ENCODE peak calls at places on chromosomes 7 and 10, in four cellular contexts. T is nephron progenitor cell, Q is AG04450, N is GM04504. L is an unnamed sample.

GRCh38 chr10:132922872-132923271 is 19.5 kb downstream of the CFAP46 start:
- DNase-seq in T (no peak), Q (no peak), N (no peak), L (no peak)

GRCh38 chr10:17523917-17524316 is 69.5 kb upstream of the ST8SIA6 start:
- DNase-seq in T (no peak), Q (no peak), N (no peak), L (no peak)

GRCh38 chr10:131430716-131431402 is 119.3 kb upstream of the TCERG1L start:
- DNase-seq in T (no peak), Q (no peak), N (no peak), L (no peak)

GRCh38 chr7:148905093-148905666 is 21.1 kb upstream of the EZH2 start:
- DNase-seq in T (no peak), Q (no peak), N (no peak), L (peak)

GRCh38 chr10:97037365-97038361 is 148.1 kb downstream of the SLIT1 start:
- DNase-seq in T (peak), Q (peak), N (peak), L (peak)

GRCh38 chr10:103911021-103911459 is 6.9 kb downstream of the STN1 start:
- DNase-seq in T (no peak), Q (no peak), N (no peak), L (no peak)

GRCh38 chr7:17946591-17946990 is 6.3 kb upstream of the SNX13 start:
- DNase-seq in T (no peak), Q (no peak), N (no peak), L (no peak)

GRCh38 chr10:55740110-55740509 is 620.9 kb downstream of the ZWINT start:
- DNase-seq in T (no peak), Q (no peak), N (no peak), L (no peak)

GRCh38 chr7:142507799-142508198 is 241.5 kb upstream of the PRSS1 start:
- DNase-seq in T (no peak), Q (no peak), N (no peak), L (no peak)

GRCh38 chr10:12367272-12367671 is 17.9 kb downstream of the CAMK1D start:
- DNase-seq in T (no peak), Q (no peak), N (no peak), L (no peak)

GRCh38 chr10:48366261-48366660 is 59.8 kb downstream of the MAPK8 start:
- DNase-seq in T (no peak), Q (no peak), N (no peak), L (peak)

GRCh38 chr7:157499121-157499834 is 162.5 kb downstream of the DNAJB6 start:
- DNase-seq in T (no peak), Q (no peak), N (no peak), L (no peak)

GRCh38 chr10:126867567-126868365 is 37.5 kb upstream of the DOCK1 start:
- DNase-seq in T (no peak), Q (peak), N (peak), L (no peak)

GRCh38 chr10:114289096-114289436 is 50.0 kb downstream of the VWA2 start:
- DNase-seq in T (no peak), Q (no peak), N (no peak), L (no peak)

GRCh38 chr7:128810473-128810872 is 18.7 kb downstream of the CCDC136 start:
- DNase-seq in T (no peak), Q (no peak), N (no peak), L (no peak)

GRCh38 chr7:131471605-131472004 is 84.8 kb downstream of the PODXL start:
- DNase-seq in T (no peak), Q (no peak), N (no peak), L (peak)

GRCh38 chr7:123718773-123719480 is 29.9 kb downstream of the WASL start:
- DNase-seq in T (no peak), Q (no peak), N (no peak), L (no peak)

GRCh38 chr10:86520871-86521619 is 547 bp downstream of the WAPL start:
- DNase-seq in T (peak), Q (no peak), N (no peak), L (peak)

GRCh38 chr7:56447864-56448693 is 331.9 kb upstream of the NUPR2 start:
- DNase-seq in T (no peak), Q (no peak), N (no peak), L (no peak)

GRCh38 chr10:29714096-29714874 is 79.5 kb upstream of the SVIL start:
- DNase-seq in T (no peak), Q (peak), N (peak), L (no peak)

GRCh38 chr7:50317221-50317678 is 12.7 kb downstream of the IKZF1 start:
- DNase-seq in T (no peak), Q (no peak), N (no peak), L (no peak)

GRCh38 chr7:21903074-21903786 is 42.5 kb downstream of the CDCA7L start:
- DNase-seq in T (no peak), Q (no peak), N (no peak), L (no peak)

GRCh38 chr10:86592413-86592812 is 61.9 kb upstream of the OPN4 start:
- DNase-seq in T (no peak), Q (no peak), N (no peak), L (peak)

GRCh38 chr10:42951486-42952251 is 125.2 kb upstream of the RET start:
- DNase-seq in T (peak), Q (no peak), N (no peak), L (peak)

GRCh38 chr10:69153227-69153626 is 26.8 kb upstream of the SUPV3L1 start:
- DNase-seq in T (no peak), Q (no peak), N (no peak), L (no peak)

GRCh38 chr10:73940634-73941221 is 29.8 kb downstream of the PLAU start:
- DNase-seq in T (peak), Q (no peak), N (no peak), L (peak)

GRCh38 chr10:84948644-84949043 is 620.3 kb downstream of the CCSER2 start:
- DNase-seq in T (no peak), Q (no peak), N (no peak), L (no peak)

GRCh38 chr10:14667748-14668147 is 106.9 kb downstream of the FAM107B start:
- DNase-seq in T (no peak), Q (no peak), N (no peak), L (no peak)

GRCh38 chr7:91055219-91055618 is 209.0 kb upstream of the FZD1 start:
- DNase-seq in T (no peak), Q (no peak), N (no peak), L (no peak)

GRCh38 chr10:106864031-106864430 is 300.5 kb downstream of the SORCS1 start:
- DNase-seq in T (no peak), Q (no peak), N (no peak), L (no peak)

GRCh38 chr7:10239643-10240345 is 733.9 kb upstream of the PHF14 start:
- DNase-seq in T (no peak), Q (no peak), N (no peak), L (no peak)

GRCh38 chr10:99369551-99369950 is 40.4 kb downstream of the CNNM1 start:
- DNase-seq in T (no peak), Q (no peak), N (no peak), L (no peak)

GRCh38 chr7:192701-193536 is 548 bp downstream of the FAM20C start:
- DNase-seq in T (peak), Q (no peak), N (no peak), L (peak)

GRCh38 chr10:56928717-56929116 is 567.7 kb upstream of the ZWINT start:
- DNase-seq in T (no peak), Q (no peak), N (no peak), L (no peak)

GRCh38 chr7:136140469-136140868 is 163.3 kb upstream of the MTPN start:
- DNase-seq in T (no peak), Q (no peak), N (no peak), L (no peak)

GRCh38 chr7:2959343-2959680 is 84.4 kb downstream of the CARD11 start:
- DNase-seq in T (no peak), Q (no peak), N (no peak), L (no peak)